ENCODE peak calls at places on chromosomes 7 and 10, in eight cellular contexts. E, I, J, C, S, X, P and Q are unnamed samples.

GRCh38 chr7:32378991-32379390 is 111.2 kb downstream of the LSM5 start:
- DNase-seq in E (no peak), I (no peak), J (no peak), C (no peak), S (no peak), X (no peak), P (peak; percentile 24), Q (no peak)

GRCh38 chr10:2202401-2202800 is 465.1 kb upstream of the ADARB2 start:
- DNase-seq in E (peak; percentile 41), I (no peak), J (peak; percentile 57), C (peak; percentile 48), S (peak; percentile 10), X (no peak), P (no peak), Q (no peak)

GRCh38 chr10:28640551-28640950 is 36.8 kb upstream of the BAMBI start:
- DNase-seq in E (no peak), I (no peak), J (no peak), C (no peak), S (no peak), X (no peak), P (no peak), Q (no peak)

GRCh38 chr7:12719978-12720377 is 32.5 kb downstream of the ARL4A start:
- DNase-seq in E (no peak), I (no peak), J (peak; percentile 2), C (no peak), S (no peak), X (peak; percentile 17), P (peak; percentile 10), Q (no peak)

GRCh38 chr10:3757638-3758490 is 27.1 kb downstream of the KLF6 start:
- DNase-seq in E (no peak), I (no peak), J (no peak), C (peak; percentile 8), S (no peak), X (no peak), P (peak; percentile 49), Q (no peak)

GRCh38 chr10:1652151-1652550 is 85.2 kb downstream of the ADARB2 start:
- DNase-seq in E (no peak), I (no peak), J (no peak), C (no peak), S (no peak), X (no peak), P (no peak), Q (no peak)

GRCh38 chr7:70044064-70044463 is 445.8 kb downstream of the AUTS2 start:
- DNase-seq in E (no peak), I (no peak), J (no peak), C (peak; percentile 72), S (no peak), X (no peak), P (no peak), Q (no peak)

GRCh38 chr10:52644678-52645434 is 127.7 kb downstream of the MBL2 start:
- DNase-seq in E (peak; percentile 13), I (peak; percentile 51), J (peak; percentile 22), C (no peak), S (no peak), X (peak; percentile 32), P (peak; percentile 97), Q (peak; percentile 78)

GRCh38 chr10:1454964-1455363 is 282.4 kb downstream of the ADARB2 start:
- DNase-seq in E (no peak), I (no peak), J (no peak), C (no peak), S (no peak), X (no peak), P (no peak), Q (no peak)

DNA sequence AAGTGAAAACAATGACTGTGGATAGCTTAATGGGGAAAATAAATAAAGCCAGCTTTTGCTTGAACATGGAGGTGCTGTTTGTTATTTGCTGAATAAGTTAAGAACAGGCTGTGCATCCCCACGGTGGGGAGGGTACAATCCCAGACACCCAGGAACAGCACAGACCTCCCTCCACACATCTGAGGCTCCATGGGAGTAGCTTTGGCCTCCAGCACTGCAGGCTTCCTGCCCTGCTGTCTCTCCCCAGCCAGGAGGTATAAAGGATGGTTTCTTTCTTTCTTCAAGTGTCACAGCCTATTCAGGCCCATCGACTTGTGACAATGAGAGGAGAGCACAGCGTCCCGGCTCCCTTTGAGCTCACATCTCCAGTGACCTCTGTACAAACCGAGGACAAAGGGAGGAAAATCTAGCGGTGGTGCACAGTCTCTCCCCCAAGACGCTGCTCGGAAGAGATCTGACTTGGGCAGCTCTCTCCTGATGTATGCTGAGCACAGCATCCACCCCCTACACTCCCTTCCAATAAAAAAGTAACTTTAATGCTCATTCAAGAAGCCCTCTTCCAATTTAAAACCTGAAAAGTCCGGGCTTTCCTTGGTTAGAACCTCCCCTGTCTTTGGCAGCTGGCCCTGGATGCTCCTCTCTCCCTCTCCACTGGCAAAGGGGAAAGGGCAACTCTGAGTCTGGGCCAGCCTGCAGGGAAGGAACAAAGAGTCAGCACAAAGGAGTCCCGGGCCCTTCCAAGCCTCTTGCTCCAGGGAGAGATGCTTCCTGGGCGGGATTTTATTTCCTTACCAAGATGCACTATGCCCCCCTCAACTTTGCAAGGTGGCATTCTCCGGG is 18.1 kb downstream of the CHST15 start:
- DNase-seq in E (no peak), I (no peak), J (no peak), C (no peak), S (no peak), X (no peak), P (no peak), Q (no peak)
- H3K9ac ChIP-seq in E (no peak overlapping the region), I (no peak overlapping the region), J (no peak overlapping the region), C (no peak overlapping the region), S (no peak overlapping the region), X (no peak overlapping the region), P (no peak overlapping the region), Q (no peak overlapping the region)

DNA sequence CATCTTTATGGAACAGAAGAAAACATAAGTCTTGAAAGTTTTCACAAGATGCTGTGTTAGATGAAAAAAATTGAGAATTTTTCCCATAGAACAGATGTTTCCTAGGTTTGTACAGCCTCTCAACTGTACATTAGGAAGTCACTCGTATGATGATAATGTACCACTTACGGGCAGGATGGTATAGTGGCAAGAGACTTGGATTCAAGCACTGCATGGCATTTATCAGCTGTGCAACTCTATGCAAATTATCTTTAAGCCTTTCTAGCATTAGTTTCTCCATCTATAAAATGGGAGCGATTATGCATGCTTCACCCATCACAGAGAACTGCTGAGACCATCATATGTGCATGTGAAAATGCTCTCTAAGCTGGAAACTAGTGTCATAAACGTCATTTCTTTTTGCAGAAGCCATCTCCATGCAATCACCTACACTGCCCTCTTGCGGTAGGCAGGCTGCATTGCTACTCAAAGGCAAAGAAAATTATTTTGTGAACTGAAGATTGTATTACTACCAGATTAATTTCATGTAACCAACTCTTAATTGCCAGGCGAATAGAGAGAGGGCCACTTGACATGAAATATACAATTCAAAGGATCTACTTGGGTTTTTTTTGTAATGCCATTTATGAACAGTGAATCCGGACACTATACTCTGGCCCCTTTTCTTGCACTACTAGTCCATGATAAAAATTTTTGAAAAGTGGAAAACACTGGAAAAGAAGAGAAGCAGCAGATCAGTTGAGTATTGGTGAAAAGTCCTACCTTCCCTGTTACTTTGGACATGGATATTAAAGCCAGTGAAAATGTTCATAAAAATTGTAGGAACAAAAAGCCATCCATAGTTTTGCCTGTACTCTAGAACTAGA is 102.3 kb downstream of the JAZF1 start:
- DNase-seq in E (no peak), I (peak; percentile 16), J (peak; percentile 36), C (no peak), S (no peak), X (peak; percentile 62), P (peak; percentile 65), Q (peak; percentile 80)
- H3K4me1 ChIP-seq in E (no peaks in the 10 kb centered on the region), I (no peaks in the 10 kb centered on the region), J (peaks cover 4% of the 10 kb centered on the region), C (no peaks in the 10 kb centered on the region), S (no peaks in the 10 kb centered on the region), X (peaks cover 9% of the 10 kb centered on the region), P (no peaks in the 10 kb centered on the region), Q (peaks cover 30% of the 10 kb centered on the region)

DNA sequence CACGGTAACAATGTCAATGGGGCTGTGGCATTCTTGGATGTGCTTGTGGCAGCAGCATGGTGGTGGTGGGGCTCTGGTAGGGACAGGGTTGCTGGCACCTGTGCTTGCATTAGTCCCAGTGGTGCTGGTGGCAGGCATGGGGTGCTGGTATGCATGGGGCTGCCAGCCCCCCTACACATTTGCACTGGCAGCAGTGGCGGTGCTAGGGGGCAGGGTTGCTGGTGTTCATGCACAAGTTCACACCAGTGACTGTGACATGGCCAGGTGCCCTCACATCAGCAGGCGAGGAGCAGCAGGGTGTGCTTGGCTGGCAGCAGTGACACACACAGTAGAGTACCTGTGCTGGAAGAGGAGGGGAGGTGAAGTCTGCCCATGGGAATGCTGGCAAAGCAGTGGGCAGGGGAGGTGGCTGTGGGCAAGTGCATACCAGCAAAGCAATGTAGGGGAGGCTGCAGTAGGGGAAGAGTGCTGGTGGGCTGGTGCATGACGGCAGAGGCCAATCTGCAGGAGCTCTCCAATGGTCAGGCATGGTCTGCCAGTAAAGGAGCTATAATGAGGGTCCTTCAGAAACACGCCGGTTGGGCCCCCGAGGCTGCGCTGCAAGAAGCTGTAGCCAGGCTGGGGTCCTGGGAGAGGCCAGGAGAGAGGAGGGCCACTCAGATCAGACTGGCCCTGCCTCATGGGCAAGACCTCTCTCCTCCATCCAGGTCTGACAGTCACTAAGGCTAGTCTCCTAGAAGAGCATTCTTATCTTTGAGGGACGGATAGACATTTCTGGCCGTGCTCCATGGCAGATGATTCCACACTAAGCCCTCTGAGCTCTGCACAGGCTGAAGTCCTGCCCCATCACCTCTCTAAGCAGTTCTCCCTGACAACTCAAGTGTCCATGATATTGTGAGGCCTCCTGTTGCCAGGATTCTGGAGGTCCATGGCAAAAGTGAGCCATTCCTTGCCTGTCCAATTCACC is 406.4 kb downstream of the SEMA3D start:
- DNase-seq in E (no peak), I (no peak), J (no peak), C (no peak), S (no peak), X (no peak), P (no peak), Q (no peak)
- H3K9ac ChIP-seq in E (no peak overlapping the region), I (no peak overlapping the region), J (no peak overlapping the region), C (no peak overlapping the region), S (no peak overlapping the region), X (no peak overlapping the region), P (no peak overlapping the region), Q (no peak overlapping the region)

GRCh38 chr10:50604049-50604640 is 19.6 kb downstream of the SGMS1 start:
- DNase-seq in E (no peak), I (no peak), J (peak; percentile 31), C (no peak), S (no peak), X (no peak), P (peak; percentile 64), Q (peak; percentile 24)

GRCh38 chr10:50610364-50610763 is 13.4 kb downstream of the SGMS1 start:
- DNase-seq in E (no peak), I (no peak), J (no peak), C (no peak), S (no peak), X (no peak), P (no peak), Q (no peak)

GRCh38 chr10:50605280-50606270 is 18.2 kb downstream of the SGMS1 start:
- DNase-seq in E (peak; percentile 100), I (no peak), J (peak; percentile 100), C (no peak), S (no peak), X (peak; percentile 98), P (peak; percentile 99), Q (peak; percentile 90)

GRCh38 chr10:50604823-50605222 is 18.9 kb downstream of the SGMS1 start:
- DNase-seq in E (peak; percentile 39), I (no peak), J (peak; percentile 39), C (no peak), S (no peak), X (no peak), P (peak; percentile 44), Q (peak; percentile 59)

DNA sequence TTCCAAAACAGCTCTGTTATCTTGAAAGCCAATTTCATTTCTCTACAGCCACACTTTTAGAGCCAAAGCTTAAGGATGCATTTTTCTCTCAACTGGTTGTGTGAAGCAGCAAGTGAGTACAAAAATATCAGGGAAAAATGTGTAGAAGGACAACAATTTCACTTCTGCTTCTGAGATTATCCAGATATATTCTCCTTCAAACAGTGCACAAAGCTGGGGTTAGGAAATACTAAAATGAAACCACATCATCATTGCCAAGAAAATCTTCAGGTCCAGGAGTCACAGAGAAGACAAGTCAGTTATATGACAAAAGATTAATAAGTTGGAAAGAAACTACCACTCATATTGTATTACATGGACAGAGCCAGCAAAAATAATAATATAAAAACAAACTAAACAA is 16.2 kb downstream of the SGMS1 start:
- DNase-seq in E (no peak), I (no peak), J (no peak), C (no peak), S (no peak), X (no peak), P (peak; percentile 40), Q (peak; percentile 52)
- H3K4me1 ChIP-seq in E (peaks cover 29% of the 10 kb centered on the region), I (peaks cover 11% of the 10 kb centered on the region), J (peaks cover 21% of the 10 kb centered on the region), C (no peaks in the 10 kb centered on the region), S (no peaks in the 10 kb centered on the region), X (peaks cover 9% of the 10 kb centered on the region), P (peaks cover 58% of the 10 kb centered on the region), Q (peaks cover 40% of the 10 kb centered on the region)